ENCODE peak calls at places on chromosomes 16 and 17, in five cellular contexts. F is IMR-90, Z is body of pancreas, R is ovary, Q is stomach. B is an unnamed sample.

GRCh38 chr16:67458121-67458641 is 22.8 kb downstream of the ATP6V0D1 start:
- DNase-seq in Z (no peak), F (no peak), Q (no peak), R (no peak), B (no peak)

GRCh38 chr16:84687715-84688114 is 12.1 kb upstream of the USP10 start:
- DNase-seq in Q (no peak), R (no peak), F (peak), Z (no peak), B (no peak)

GRCh38 chr16:64866026-64866425 is 255.8 kb downstream of the CDH11 start:
- DNase-seq in F (peak), Q (no peak), R (no peak), Z (no peak), B (no peak)

GRCh38 chr17:80028030-80028429 is 7.6 kb downstream of the TBC1D16 start:
- DNase-seq in Z (peak), R (no peak), Q (no peak), F (no peak), B (no peak)

GRCh38 chr16:19595043-19595767 is 39.7 kb downstream of the VPS35L start:
- DNase-seq in F (peak), R (no peak), Q (peak), Z (peak), B (peak)

GRCh38 chr17:68441064-68441770 is 16.1 kb downstream of the WIPI1 start:
- DNase-seq in R (no peak), F (peak), Z (peak), Q (no peak), B (no peak)

GRCh38 chr17:77531641-77532040 is 390.9 kb downstream of the SEC14L1 start:
- DNase-seq in Z (no peak), Q (no peak), F (no peak), R (no peak), B (no peak)

GRCh38 chr17:82414548-82415281 is 3.4 kb upstream of the HEXD start:
- DNase-seq in R (peak), Q (peak), F (peak), Z (peak), B (peak)

GRCh38 chr16:72434159-72434558 is 262.2 kb upstream of the PMFBP1 start:
- DNase-seq in Q (no peak), Z (no peak), F (peak), R (no peak), B (no peak)

GRCh38 chr16:26827386-26827785 is 239.3 kb upstream of the C16orf82 start:
- DNase-seq in Z (no peak), Q (no peak), F (no peak), R (no peak), B (no peak)

GRCh38 chr17:50893183-50893993 is 27.2 kb upstream of the TOB1 start:
- DNase-seq in Z (peak), R (no peak), Q (no peak), F (peak), B (peak)

GRCh38 chr17:72514888-72515287 is 394.1 kb downstream of the SOX9 start:
- DNase-seq in Q (no peak), F (peak), R (peak), Z (peak), B (peak)

GRCh38 chr17:77424585-77425344 is 284.0 kb downstream of the SEC14L1 start:
- DNase-seq in Q (peak), F (peak), Z (peak), R (peak), B (peak)

GRCh38 chr17:30302241-30302640 is 10.5 kb upstream of the BLMH start:
- DNase-seq in R (no peak), Q (no peak), F (no peak), Z (no peak), B (no peak)

GRCh38 chr16:2967721-2968161 is 1.4 kb upstream of the PAQR4 start:
- DNase-seq in Z (no peak), R (peak), Q (no peak), F (no peak), B (no peak)

GRCh38 chr17:15945493-15946209 is 721 bp downstream of the ADORA2B start:
- DNase-seq in Q (no peak), R (no peak), Z (no peak), F (peak), B (no peak)

GRCh38 chr17:39461113-39461910 is at the start of gene CDK12:
- DNase-seq in F (peak), Z (peak), Q (peak), R (peak), B (peak)
- TF ChIP-seq POLR2A in F (peak), Z (peak), Q (peak), R (peak), B (peak)

GRCh38 chr17:48997103-48997826 is at the start of gene IGF2BP1:
- DNase-seq in Q (no peak), R (no peak), F (peak), Z (no peak), B (no peak)
- TF ChIP-seq POLR2A in Q (no peak), R (no peak), F (no peak), Z (no peak), B (peak)

GRCh38 chr16:89013692-89014455 is 36.9 kb upstream of the CBFA2T3 start:
- DNase-seq in R (no peak), F (no peak), Z (no peak), Q (no peak), B (no peak)

GRCh38 chr16:89013111-89013510 is 36.1 kb upstream of the CBFA2T3 start:
- DNase-seq in Z (no peak), Q (no peak), F (no peak), R (no peak), B (no peak)

GRCh38 chr16:89017543-89017942 is 40.5 kb upstream of the CBFA2T3 start:
- DNase-seq in Z (no peak), F (no peak), R (no peak), Q (no peak), B (no peak)

GRCh38 chr16:89014611-89015230 is 37.7 kb upstream of the CBFA2T3 start:
- DNase-seq in F (no peak), Q (no peak), Z (no peak), R (no peak), B (no peak)

DNA sequence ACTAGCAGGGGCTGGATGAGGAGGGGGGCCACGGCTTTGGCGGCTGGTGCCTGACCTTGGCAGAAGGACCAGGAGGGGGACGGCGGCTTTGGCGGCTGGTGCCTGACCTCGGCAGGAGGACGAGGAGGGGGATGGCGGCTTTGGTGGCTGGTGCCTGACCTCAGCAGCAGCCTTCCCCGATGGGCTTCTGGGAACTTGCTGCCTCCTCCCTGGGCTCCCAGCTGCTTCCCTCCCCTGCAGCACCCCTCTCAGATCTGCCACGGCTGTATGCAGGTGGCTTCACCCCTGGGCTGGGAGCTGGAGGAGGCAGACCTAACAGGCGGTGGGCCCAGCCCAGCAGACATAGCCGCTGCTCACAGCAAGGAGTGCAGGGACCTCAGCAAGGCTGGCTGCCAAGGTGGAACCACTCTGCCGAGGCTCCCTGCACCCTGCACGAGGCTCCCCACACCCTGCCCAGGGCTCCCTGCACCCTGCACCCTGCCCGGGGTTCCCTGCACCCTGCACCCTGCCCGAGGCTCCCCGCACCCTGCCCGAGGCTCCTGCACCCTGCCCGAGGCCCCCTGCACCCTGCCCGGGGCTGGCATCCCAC is 38.4 kb upstream of the CBFA2T3 start:
- DNase-seq in Z (no peak), F (no peak), Q (no peak), R (no peak), B (no peak)
- TF ChIP-seq POLR2A in Z (no peak), F (no peak), Q (no peak), R (no peak), B (no peak)

GRCh38 chr17:3875317-3875716 is 17.5 kb downstream of the CAMKK1 start:
- DNase-seq in Z (no peak), Q (no peak), F (no peak), R (no peak), B (no peak)
- TF ChIP-seq POLR2A in Z (no peak), Q (no peak), F (no peak), R (no peak), B (no peak)

B was measured in H54.